ENCODE peak calls at places on chromosomes 5 and 9, in seven cellular contexts. One of them, this sample, is unnamed.
A peak's percentile ranks its signal among the peaks of the same experiment; 100 is the strongest.

GRCh38 chr9:8389531-8389930 is 590.0 kb upstream of the DMAC1 start:
- DNase-seq in epithelial cell of esophagus: no peak
- DNase-seq in CD8-positive, alpha-beta T cell: no peak
- DNase-seq in heart left ventricle: no peak
- DNase-seq in AG04449: no peak
- DNase-seq in GM23338: no peak
- DNase-seq in AG09319: no peak
- DNase-seq in this sample: no peak

GRCh38 chr5:131511934-131512333 is 123.1 kb downstream of the RAPGEF6 start:
- DNase-seq in epithelial cell of esophagus: no peak
- DNase-seq in AG04449: no peak
- DNase-seq in heart left ventricle: no peak
- DNase-seq in GM23338: peak; percentile 3
- DNase-seq in AG09319: no peak
- DNase-seq in CD8-positive, alpha-beta T cell: no peak
- DNase-seq in this sample: no peak

GRCh38 chr5:130385619-130386018 is 481.4 kb downstream of the CHSY3 start:
- DNase-seq in AG09319: no peak
- DNase-seq in epithelial cell of esophagus: no peak
- DNase-seq in AG04449: no peak
- DNase-seq in GM23338: peak; percentile 3
- DNase-seq in CD8-positive, alpha-beta T cell: no peak
- DNase-seq in heart left ventricle: no peak
- DNase-seq in this sample: no peak

GRCh38 chr9:69412741-69413150 is 87.7 kb downstream of the ENTREP1 start:
- DNase-seq in AG04449: no peak
- DNase-seq in AG09319: peak; percentile 20
- DNase-seq in GM23338: peak; percentile 90
- DNase-seq in epithelial cell of esophagus: peak; percentile 35
- DNase-seq in CD8-positive, alpha-beta T cell: peak; percentile 36
- DNase-seq in heart left ventricle: peak; percentile 80
- DNase-seq in this sample: peak; percentile 32

GRCh38 chr5:94481059-94481458 is 137.3 kb downstream of the KIAA0825 start:
- DNase-seq in heart left ventricle: no peak
- DNase-seq in AG04449: no peak
- DNase-seq in GM23338: no peak
- DNase-seq in epithelial cell of esophagus: no peak
- DNase-seq in AG09319: no peak
- DNase-seq in CD8-positive, alpha-beta T cell: no peak
- DNase-seq in this sample: no peak

GRCh38 chr5:36359267-36359666 is 57.6 kb upstream of the RANBP3L start:
- DNase-seq in AG09319: no peak
- DNase-seq in epithelial cell of esophagus: peak; percentile 37
- DNase-seq in AG04449: no peak
- DNase-seq in heart left ventricle: no peak
- DNase-seq in GM23338: no peak
- DNase-seq in CD8-positive, alpha-beta T cell: no peak
- DNase-seq in this sample: no peak

GRCh38 chr5:168188182-168188581 is 103.3 kb upstream of the WWC1 start:
- DNase-seq in AG09319: no peak
- DNase-seq in heart left ventricle: no peak
- DNase-seq in epithelial cell of esophagus: no peak
- DNase-seq in AG04449: no peak
- DNase-seq in GM23338: no peak
- DNase-seq in CD8-positive, alpha-beta T cell: no peak
- DNase-seq in this sample: no peak

GRCh38 chr5:112004867-112005532 is 248.0 kb upstream of the NREP start:
- DNase-seq in CD8-positive, alpha-beta T cell: no peak
- DNase-seq in AG09319: no peak
- DNase-seq in GM23338: no peak
- DNase-seq in heart left ventricle: no peak
- DNase-seq in epithelial cell of esophagus: peak; percentile 56
- DNase-seq in AG04449: no peak
- DNase-seq in this sample: peak; percentile 34

GRCh38 chr5:107523019-107523680 is 147.6 kb downstream of the EFNA5 start:
- DNase-seq in AG04449: no peak
- DNase-seq in epithelial cell of esophagus: no peak
- DNase-seq in CD8-positive, alpha-beta T cell: no peak
- DNase-seq in AG09319: no peak
- DNase-seq in heart left ventricle: no peak
- DNase-seq in GM23338: no peak
- DNase-seq in this sample: no peak

GRCh38 chr5:77167695-77168111 is 42.8 kb upstream of the PDE8B start:
- DNase-seq in CD8-positive, alpha-beta T cell: no peak
- DNase-seq in AG09319: peak; percentile 46
- DNase-seq in AG04449: peak; percentile 58
- DNase-seq in epithelial cell of esophagus: peak; percentile 29
- DNase-seq in heart left ventricle: peak; percentile 35
- DNase-seq in GM23338: no peak
- DNase-seq in this sample: no peak

GRCh38 chr5:142960309-142960696 is 190.1 kb downstream of the ARHGAP26 start:
- DNase-seq in CD8-positive, alpha-beta T cell: no peak
- DNase-seq in heart left ventricle: no peak
- DNase-seq in AG04449: no peak
- DNase-seq in epithelial cell of esophagus: peak; percentile 89
- DNase-seq in GM23338: no peak
- DNase-seq in AG09319: peak; percentile 15
- DNase-seq in this sample: no peak

GRCh38 chr5:131564229-131564652 is 70.8 kb downstream of the RAPGEF6 start:
- DNase-seq in CD8-positive, alpha-beta T cell: no peak
- DNase-seq in AG04449: no peak
- DNase-seq in AG09319: no peak
- DNase-seq in heart left ventricle: no peak
- DNase-seq in epithelial cell of esophagus: no peak
- DNase-seq in GM23338: no peak
- DNase-seq in this sample: no peak

GRCh38 chr5:108143581-108143980 is 238.3 kb downstream of the FBXL17 start:
- DNase-seq in AG04449: peak; percentile 56
- DNase-seq in heart left ventricle: no peak
- DNase-seq in AG09319: no peak
- DNase-seq in epithelial cell of esophagus: peak; percentile 16
- DNase-seq in GM23338: no peak
- DNase-seq in CD8-positive, alpha-beta T cell: no peak
- DNase-seq in this sample: no peak

GRCh38 chr9:82105729-82106128 is 117.2 kb downstream of the SPATA31D1 start:
- DNase-seq in AG09319: no peak
- DNase-seq in heart left ventricle: no peak
- DNase-seq in CD8-positive, alpha-beta T cell: no peak
- DNase-seq in AG04449: no peak
- DNase-seq in GM23338: peak; percentile 19
- DNase-seq in epithelial cell of esophagus: no peak
- DNase-seq in this sample: no peak
- TF ChIP-seq CTCF in AG09319: no peak
- TF ChIP-seq CTCF in heart left ventricle: no peak
- TF ChIP-seq CTCF in CD8-positive, alpha-beta T cell: no peak
- TF ChIP-seq CTCF in AG04449: no peak
- TF ChIP-seq CTCF in GM23338: peak; percentile 54
- TF ChIP-seq CTCF in epithelial cell of esophagus: no peak
- TF ChIP-seq CTCF in this sample: no peak

GRCh38 chr5:170572453-170572852 is 68.6 kb downstream of the KCNIP1 start:
- DNase-seq in heart left ventricle: no peak
- DNase-seq in epithelial cell of esophagus: peak; percentile 29
- DNase-seq in GM23338: no peak
- DNase-seq in CD8-positive, alpha-beta T cell: no peak
- DNase-seq in AG09319: no peak
- DNase-seq in AG04449: no peak
- DNase-seq in this sample: peak; percentile 32

GRCh38 chr5:170571885-170572284 is 68.1 kb downstream of the KCNIP1 start:
- DNase-seq in epithelial cell of esophagus: no peak
- DNase-seq in heart left ventricle: no peak
- DNase-seq in CD8-positive, alpha-beta T cell: no peak
- DNase-seq in AG09319: no peak
- DNase-seq in AG04449: no peak
- DNase-seq in GM23338: no peak
- DNase-seq in this sample: no peak

GRCh38 chr5:170573119-170573518 is 69.3 kb downstream of the KCNIP1 start:
- DNase-seq in CD8-positive, alpha-beta T cell: no peak
- DNase-seq in AG09319: no peak
- DNase-seq in AG04449: no peak
- DNase-seq in epithelial cell of esophagus: no peak
- DNase-seq in GM23338: peak; percentile 48
- DNase-seq in heart left ventricle: no peak
- DNase-seq in this sample: no peak

GRCh38 chr5:170570492-170570891 is 66.7 kb downstream of the KCNIP1 start:
- DNase-seq in AG04449: no peak
- DNase-seq in CD8-positive, alpha-beta T cell: no peak
- DNase-seq in epithelial cell of esophagus: no peak
- DNase-seq in heart left ventricle: no peak
- DNase-seq in GM23338: no peak
- DNase-seq in AG09319: no peak
- DNase-seq in this sample: no peak

GRCh38 chr5:170571331-170571731 is 67.5 kb downstream of the KCNIP1 start:
- DNase-seq in epithelial cell of esophagus: no peak
- DNase-seq in AG09319: no peak
- DNase-seq in GM23338: peak; percentile 30
- DNase-seq in CD8-positive, alpha-beta T cell: no peak
- DNase-seq in heart left ventricle: no peak
- DNase-seq in AG04449: peak; percentile 14
- DNase-seq in this sample: no peak
- TF ChIP-seq CTCF in epithelial cell of esophagus: no peak
- TF ChIP-seq CTCF in AG09319: no peak
- TF ChIP-seq CTCF in GM23338: peak; percentile 21
- TF ChIP-seq CTCF in CD8-positive, alpha-beta T cell: no peak
- TF ChIP-seq CTCF in heart left ventricle: no peak
- TF ChIP-seq CTCF in AG04449: no peak
- TF ChIP-seq CTCF in this sample: no peak

DNA sequence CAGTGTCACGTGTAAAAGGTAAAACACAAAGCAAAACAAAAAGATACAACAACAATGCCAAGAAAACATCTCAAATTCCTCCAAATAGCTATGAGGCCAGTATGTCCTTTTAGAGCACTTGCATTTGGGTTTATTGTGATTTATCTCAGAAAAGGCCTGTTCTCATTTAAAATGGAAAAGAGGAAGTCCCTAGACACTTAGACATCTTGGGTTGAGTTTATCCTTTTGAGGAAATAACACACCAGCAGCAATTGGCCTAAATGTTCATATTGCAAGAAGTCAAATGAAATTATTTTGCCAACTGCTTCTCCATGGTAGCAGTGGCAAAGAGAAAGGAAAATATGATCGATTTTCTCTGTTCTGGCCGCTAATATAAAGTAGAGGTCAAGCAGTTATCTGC is 43.6 kb upstream of the TRMT10B start:
- DNase-seq in epithelial cell of esophagus: no peak
- DNase-seq in GM23338: no peak
- DNase-seq in AG09319: no peak
- DNase-seq in heart left ventricle: no peak
- DNase-seq in AG04449: no peak
- DNase-seq in CD8-positive, alpha-beta T cell: no peak
- DNase-seq in this sample: no peak
- TF ChIP-seq CTCF in epithelial cell of esophagus: no peak
- TF ChIP-seq CTCF in GM23338: no peak
- TF ChIP-seq CTCF in AG09319: no peak
- TF ChIP-seq CTCF in heart left ventricle: no peak
- TF ChIP-seq CTCF in AG04449: no peak
- TF ChIP-seq CTCF in CD8-positive, alpha-beta T cell: no peak
- TF ChIP-seq CTCF in this sample: no peak

GRCh38 chr9:71766663-71767062 is 1.6 kb downstream of the CEMIP2 start:
- DNase-seq in epithelial cell of esophagus: peak; percentile 56
- DNase-seq in GM23338: no peak
- DNase-seq in AG04449: no peak
- DNase-seq in heart left ventricle: no peak
- DNase-seq in AG09319: no peak
- DNase-seq in CD8-positive, alpha-beta T cell: no peak
- DNase-seq in this sample: peak; percentile 25

GRCh38 chr9:71767421-71768321 is 642 bp downstream of the CEMIP2 start:
- DNase-seq in GM23338: peak; percentile 67
- DNase-seq in heart left ventricle: no peak
- DNase-seq in AG04449: no peak
- DNase-seq in epithelial cell of esophagus: peak; percentile 17
- DNase-seq in AG09319: no peak
- DNase-seq in CD8-positive, alpha-beta T cell: no peak
- DNase-seq in this sample: no peak

GRCh38 chr9:71768388-71769174 is at the start of gene CEMIP2:
- DNase-seq in heart left ventricle: peak; percentile 92
- DNase-seq in AG09319: peak; percentile 78
- DNase-seq in GM23338: peak; percentile 90
- DNase-seq in AG04449: peak; percentile 38
- DNase-seq in epithelial cell of esophagus: peak; percentile 93
- DNase-seq in CD8-positive, alpha-beta T cell: peak; percentile 93
- DNase-seq in this sample: peak; percentile 93

GRCh38 chr9:71772726-71773125 is 4.4 kb upstream of the CEMIP2 start:
- DNase-seq in AG09319: no peak
- DNase-seq in heart left ventricle: no peak
- DNase-seq in epithelial cell of esophagus: no peak
- DNase-seq in GM23338: no peak
- DNase-seq in AG04449: no peak
- DNase-seq in CD8-positive, alpha-beta T cell: no peak
- DNase-seq in this sample: no peak

GRCh38 chr9:71769175-71770165 is 1.2 kb upstream of the CEMIP2 start:
- DNase-seq in AG09319: no peak
- DNase-seq in GM23338: peak; percentile 97
- DNase-seq in AG04449: no peak
- DNase-seq in epithelial cell of esophagus: peak; percentile 81
- DNase-seq in heart left ventricle: peak; percentile 85
- DNase-seq in CD8-positive, alpha-beta T cell: peak; percentile 83
- DNase-seq in this sample: peak; percentile 44
- TF ChIP-seq CTCF in AG09319: no peak
- TF ChIP-seq CTCF in GM23338: peak; percentile 66
- TF ChIP-seq CTCF in AG04449: peak; percentile 3
- TF ChIP-seq CTCF in epithelial cell of esophagus: peak; percentile 22
- TF ChIP-seq CTCF in heart left ventricle: no peak
- TF ChIP-seq CTCF in CD8-positive, alpha-beta T cell: peak; percentile 35
- TF ChIP-seq CTCF in this sample: no peak

GRCh38 chr5:27125856-27126255 is 87.5 kb upstream of the CDH9 start:
- DNase-seq in epithelial cell of esophagus: no peak
- DNase-seq in heart left ventricle: no peak
- DNase-seq in AG09319: no peak
- DNase-seq in AG04449: no peak
- DNase-seq in CD8-positive, alpha-beta T cell: no peak
- DNase-seq in GM23338: no peak
- DNase-seq in this sample: no peak

GRCh38 chr5:27129926-27130325 is 91.5 kb upstream of the CDH9 start:
- DNase-seq in AG09319: no peak
- DNase-seq in epithelial cell of esophagus: no peak
- DNase-seq in heart left ventricle: no peak
- DNase-seq in CD8-positive, alpha-beta T cell: no peak
- DNase-seq in GM23338: no peak
- DNase-seq in AG04449: no peak
- DNase-seq in this sample: no peak

GRCh38 chr5:27130587-27130986 is 92.2 kb upstream of the CDH9 start:
- DNase-seq in AG04449: no peak
- DNase-seq in CD8-positive, alpha-beta T cell: no peak
- DNase-seq in heart left ventricle: no peak
- DNase-seq in epithelial cell of esophagus: no peak
- DNase-seq in GM23338: no peak
- DNase-seq in AG09319: no peak
- DNase-seq in this sample: no peak

GRCh38 chr5:27124590-27124989 is 86.2 kb upstream of the CDH9 start:
- DNase-seq in heart left ventricle: no peak
- DNase-seq in AG04449: no peak
- DNase-seq in CD8-positive, alpha-beta T cell: no peak
- DNase-seq in GM23338: peak; percentile 69
- DNase-seq in AG09319: no peak
- DNase-seq in epithelial cell of esophagus: peak; percentile 40
- DNase-seq in this sample: no peak
- TF ChIP-seq CTCF in heart left ventricle: peak; percentile 20
- TF ChIP-seq CTCF in AG04449: peak; percentile 21
- TF ChIP-seq CTCF in CD8-positive, alpha-beta T cell: no peak
- TF ChIP-seq CTCF in GM23338: peak; percentile 50
- TF ChIP-seq CTCF in AG09319: no peak
- TF ChIP-seq CTCF in epithelial cell of esophagus: peak; percentile 72
- TF ChIP-seq CTCF in this sample: no peak

GRCh38 chr5:74067748-74068541 is 441.9 kb downstream of the ARHGEF28 start:
- DNase-seq in AG04449: no peak
- DNase-seq in AG09319: no peak
- DNase-seq in heart left ventricle: no peak
- DNase-seq in CD8-positive, alpha-beta T cell: no peak
- DNase-seq in epithelial cell of esophagus: no peak
- DNase-seq in GM23338: no peak
- DNase-seq in this sample: no peak
- TF ChIP-seq CTCF in AG04449: no peak
- TF ChIP-seq CTCF in AG09319: no peak
- TF ChIP-seq CTCF in heart left ventricle: no peak
- TF ChIP-seq CTCF in CD8-positive, alpha-beta T cell: no peak
- TF ChIP-seq CTCF in epithelial cell of esophagus: no peak
- TF ChIP-seq CTCF in GM23338: no peak
- TF ChIP-seq CTCF in this sample: no peak